ENCODE peak calls at places on chromosomes 6 and 20, in six cellular contexts. One of them, this sample, is unnamed.

GRCh38 chr20:48115511-48115910 is 330.2 kb upstream of the SULF2 start:
- DNase-seq in PC-3: no peak
- DNase-seq in fibroblast of lung: peak
- DNase-seq in fibroblast of villous mesenchyme: no peak
- DNase-seq in SJSA1: no peak
- DNase-seq in left lung: no peak
- DNase-seq in this sample: no peak

GRCh38 chr20:38748863-38749153 is 548 bp downstream of the ACTR5 start:
- DNase-seq in PC-3: peak
- DNase-seq in fibroblast of lung: no peak
- DNase-seq in fibroblast of villous mesenchyme: no peak
- DNase-seq in SJSA1: no peak
- DNase-seq in left lung: no peak
- DNase-seq in this sample: no peak

GRCh38 chr6:132960720-132961119 is 146.4 kb downstream of the RPS12 start:
- DNase-seq in PC-3: peak
- DNase-seq in fibroblast of lung: peak
- DNase-seq in fibroblast of villous mesenchyme: no peak
- DNase-seq in SJSA1: no peak
- DNase-seq in left lung: no peak
- DNase-seq in this sample: no peak

GRCh38 chr6:148401581-148401980 is 58.9 kb downstream of the SASH1 start:
- DNase-seq in PC-3: no peak
- DNase-seq in fibroblast of lung: no peak
- DNase-seq in fibroblast of villous mesenchyme: peak
- DNase-seq in SJSA1: no peak
- DNase-seq in left lung: no peak
- DNase-seq in this sample: no peak

GRCh38 chr6:18263561-18264337 is 581 bp downstream of the DEK start:
- DNase-seq in PC-3: peak
- DNase-seq in fibroblast of lung: peak
- DNase-seq in fibroblast of villous mesenchyme: peak
- DNase-seq in SJSA1: peak
- DNase-seq in left lung: peak
- DNase-seq in this sample: no peak

GRCh38 chr20:61948586-61949362 is 116.9 kb downstream of the TAF4 start:
- DNase-seq in PC-3: no peak
- DNase-seq in fibroblast of lung: no peak
- DNase-seq in fibroblast of villous mesenchyme: no peak
- DNase-seq in SJSA1: no peak
- DNase-seq in left lung: peak
- DNase-seq in this sample: peak

GRCh38 chr6:121522265-121522664 is 86.8 kb downstream of the GJA1 start:
- DNase-seq in PC-3: peak
- DNase-seq in fibroblast of lung: peak
- DNase-seq in fibroblast of villous mesenchyme: peak
- DNase-seq in SJSA1: peak
- DNase-seq in left lung: no peak
- DNase-seq in this sample: no peak

GRCh38 chr20:44279228-44279627 is 31.8 kb downstream of the FITM2 start:
- DNase-seq in PC-3: peak
- DNase-seq in fibroblast of lung: peak
- DNase-seq in fibroblast of villous mesenchyme: peak
- DNase-seq in SJSA1: peak
- DNase-seq in left lung: no peak
- DNase-seq in this sample: no peak

DNA sequence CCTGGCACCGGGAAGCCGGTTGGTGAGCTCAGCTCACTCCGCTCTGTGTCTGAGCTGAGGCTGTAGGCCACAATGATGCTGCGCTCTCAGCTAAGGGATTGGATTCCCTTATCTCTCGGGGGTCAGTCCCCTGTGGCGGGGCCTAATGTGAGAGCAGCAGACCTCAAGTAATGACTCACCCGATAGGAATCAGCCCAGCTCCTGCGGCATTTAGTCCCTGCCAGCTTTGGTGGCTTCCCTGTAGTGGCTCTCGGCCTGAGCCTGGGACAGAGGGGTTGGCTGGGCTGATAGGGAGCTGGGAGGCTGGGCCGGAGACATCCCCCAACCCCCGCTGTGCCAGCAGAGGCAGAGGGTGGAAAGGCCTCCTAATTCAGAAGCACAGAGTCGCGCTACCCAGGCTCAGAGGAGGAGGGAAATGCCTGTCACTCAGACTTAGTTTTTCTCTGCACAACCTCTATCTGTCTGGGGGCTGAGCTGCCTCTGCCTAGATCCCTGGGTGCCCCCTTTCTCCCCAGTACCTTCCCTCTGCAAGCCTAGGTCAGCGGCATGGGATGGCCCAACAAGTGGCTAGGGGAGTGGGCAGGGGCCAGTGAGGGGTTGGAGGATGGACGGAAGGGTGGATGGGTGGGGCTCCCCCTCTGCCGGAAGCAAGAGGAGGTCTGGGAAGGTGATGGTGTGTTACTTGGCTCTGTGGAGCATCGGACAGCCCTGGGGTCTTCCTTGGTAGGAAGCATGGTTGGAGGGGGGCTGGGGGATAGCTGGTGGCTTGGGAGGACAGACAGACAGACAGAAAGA is 92.2 kb downstream of the CDH22 start:
- DNase-seq in PC-3: peak
- DNase-seq in fibroblast of lung: peak
- DNase-seq in fibroblast of villous mesenchyme: peak
- DNase-seq in SJSA1: peak
- DNase-seq in left lung: no peak
- DNase-seq in this sample: peak
- H3K4me3 ChIP-seq in PC-3: no peak
- H3K4me3 ChIP-seq in fibroblast of lung: no peak
- H3K4me3 ChIP-seq in fibroblast of villous mesenchyme: no peak
- H3K4me3 ChIP-seq in SJSA1: no peak
- H3K4me3 ChIP-seq in left lung: no peak
- H3K4me3 ChIP-seq in this sample: no peak

GRCh38 chr6:41642090-41642959 is 4.1 kb downstream of the MDFI start:
- DNase-seq in PC-3: no peak
- DNase-seq in fibroblast of lung: no peak
- DNase-seq in fibroblast of villous mesenchyme: no peak
- DNase-seq in SJSA1: no peak
- DNase-seq in left lung: no peak
- DNase-seq in this sample: peak
- H3K4me3 ChIP-seq in PC-3: no peak
- H3K4me3 ChIP-seq in fibroblast of lung: no peak
- H3K4me3 ChIP-seq in fibroblast of villous mesenchyme: no peak
- H3K4me3 ChIP-seq in SJSA1: no peak
- H3K4me3 ChIP-seq in left lung: no peak
- H3K4me3 ChIP-seq in this sample: no peak

GRCh38 chr6:122789078-122789861 is at the start of gene SMPDL3A:
- DNase-seq in PC-3: peak
- DNase-seq in fibroblast of lung: peak
- DNase-seq in fibroblast of villous mesenchyme: peak
- DNase-seq in SJSA1: peak
- DNase-seq in left lung: peak
- DNase-seq in this sample: peak
- H3K4me3 ChIP-seq in PC-3: peak
- H3K4me3 ChIP-seq in fibroblast of lung: peak
- H3K4me3 ChIP-seq in fibroblast of villous mesenchyme: peak
- H3K4me3 ChIP-seq in SJSA1: peak
- H3K4me3 ChIP-seq in left lung: peak
- H3K4me3 ChIP-seq in this sample: peak

DNA sequence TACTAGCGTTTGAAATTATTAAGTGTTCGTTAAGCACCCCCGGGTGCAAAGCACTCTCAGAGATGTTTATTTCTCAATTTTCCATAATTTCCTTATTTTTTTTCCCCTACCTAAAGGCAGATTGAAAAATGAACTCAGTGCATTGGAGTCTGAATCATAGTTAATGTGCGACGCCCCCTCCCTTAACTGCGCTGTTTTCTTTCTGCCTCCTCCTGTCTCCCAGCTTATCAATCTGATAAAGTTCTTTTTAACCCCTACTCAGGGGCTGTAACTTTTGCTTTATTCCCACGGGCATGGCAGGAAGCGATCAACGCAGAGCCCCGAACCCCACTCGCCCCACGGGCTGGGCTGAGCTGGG is 58.2 kb downstream of the ZNF831 start:
- DNase-seq in PC-3: no peak
- DNase-seq in fibroblast of lung: no peak
- DNase-seq in fibroblast of villous mesenchyme: no peak
- DNase-seq in SJSA1: no peak
- DNase-seq in left lung: no peak
- DNase-seq in this sample: no peak
- H3K4me3 ChIP-seq in PC-3: peak
- H3K4me3 ChIP-seq in fibroblast of lung: no peak
- H3K4me3 ChIP-seq in fibroblast of villous mesenchyme: peak
- H3K4me3 ChIP-seq in SJSA1: peak
- H3K4me3 ChIP-seq in left lung: peak
- H3K4me3 ChIP-seq in this sample: peak

GRCh38 chr20:46900068-46900467 is 5.4 kb downstream of the EYA2 start:
- DNase-seq in PC-3: no peak
- DNase-seq in fibroblast of lung: no peak
- DNase-seq in fibroblast of villous mesenchyme: no peak
- DNase-seq in SJSA1: no peak
- DNase-seq in left lung: no peak
- DNase-seq in this sample: no peak
- H3K4me3 ChIP-seq in PC-3: no peak
- H3K4me3 ChIP-seq in fibroblast of lung: no peak
- H3K4me3 ChIP-seq in fibroblast of villous mesenchyme: no peak
- H3K4me3 ChIP-seq in SJSA1: no peak
- H3K4me3 ChIP-seq in left lung: no peak
- H3K4me3 ChIP-seq in this sample: no peak

DNA sequence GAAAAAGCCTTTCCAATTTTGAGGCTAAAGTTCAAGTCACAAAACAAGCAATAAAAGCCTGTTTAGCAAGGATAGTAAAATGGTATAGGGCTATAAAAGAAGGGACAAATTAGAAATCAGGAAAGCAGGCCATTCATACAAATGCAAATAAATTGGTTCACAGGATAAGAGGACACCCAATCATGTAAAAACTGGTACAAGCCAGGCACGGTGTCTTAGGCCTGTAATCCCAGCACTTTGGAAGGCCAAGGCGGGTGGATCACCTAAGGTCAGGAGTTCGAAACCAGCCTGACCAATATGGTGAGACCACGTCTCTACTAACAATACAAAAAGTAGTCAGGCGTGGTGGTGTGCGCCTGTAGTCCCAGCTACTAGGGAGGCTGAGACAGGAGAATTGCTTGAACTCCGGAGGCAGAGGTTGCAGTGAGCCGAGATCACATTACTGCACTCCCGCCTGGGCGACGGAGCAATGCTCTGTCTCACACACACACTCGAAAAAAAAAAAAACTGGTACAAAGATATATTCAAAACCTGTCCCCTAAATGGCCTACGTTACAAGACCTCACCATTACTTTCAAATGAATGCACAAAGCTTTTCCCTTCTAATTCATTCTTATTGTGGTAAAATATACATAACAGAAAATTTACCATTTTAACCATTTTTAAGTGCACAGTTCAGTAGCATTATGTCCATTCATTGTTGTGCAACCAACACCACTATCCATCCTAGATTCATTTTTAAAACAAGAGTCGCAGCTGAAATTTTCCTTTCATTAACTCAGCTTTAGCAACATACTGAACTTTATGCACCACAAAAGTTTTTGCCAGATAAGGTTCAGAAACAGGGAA is 1.1 kb upstream of the FAM135A start:
- DNase-seq in PC-3: no peak
- DNase-seq in fibroblast of lung: no peak
- DNase-seq in fibroblast of villous mesenchyme: no peak
- DNase-seq in SJSA1: no peak
- DNase-seq in left lung: no peak
- DNase-seq in this sample: no peak
- H3K4me3 ChIP-seq in PC-3: peak
- H3K4me3 ChIP-seq in fibroblast of lung: peak
- H3K4me3 ChIP-seq in fibroblast of villous mesenchyme: peak
- H3K4me3 ChIP-seq in SJSA1: peak
- H3K4me3 ChIP-seq in left lung: peak
- H3K4me3 ChIP-seq in this sample: peak

DNA sequence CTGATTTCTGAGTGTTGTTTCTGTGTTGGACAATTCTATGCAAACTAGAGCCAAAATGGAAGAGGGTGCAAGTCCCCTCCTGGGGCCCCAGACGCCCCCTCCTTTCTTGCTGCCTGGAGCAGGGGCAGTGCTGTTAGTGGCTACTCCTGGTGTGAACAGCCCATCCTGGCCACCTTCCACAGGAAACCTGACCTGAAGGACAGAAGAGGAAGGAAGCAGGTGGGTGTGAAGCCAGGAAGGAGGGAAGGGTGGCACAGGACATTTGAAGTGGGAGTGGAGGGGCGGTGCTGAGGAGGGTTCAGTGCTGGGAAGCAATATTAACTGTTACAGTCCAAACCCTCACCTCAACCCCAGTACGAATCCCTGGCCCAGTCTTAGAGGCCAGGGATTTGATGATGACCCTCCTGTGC is 725 bp downstream of the PRICKLE4 start:
- DNase-seq in PC-3: peak
- DNase-seq in fibroblast of lung: no peak
- DNase-seq in fibroblast of villous mesenchyme: no peak
- DNase-seq in SJSA1: no peak
- DNase-seq in left lung: no peak
- DNase-seq in this sample: no peak
- H3K4me3 ChIP-seq in PC-3: peak
- H3K4me3 ChIP-seq in fibroblast of lung: peak
- H3K4me3 ChIP-seq in fibroblast of villous mesenchyme: peak
- H3K4me3 ChIP-seq in SJSA1: no peak
- H3K4me3 ChIP-seq in left lung: peak
- H3K4me3 ChIP-seq in this sample: no peak

DNA sequence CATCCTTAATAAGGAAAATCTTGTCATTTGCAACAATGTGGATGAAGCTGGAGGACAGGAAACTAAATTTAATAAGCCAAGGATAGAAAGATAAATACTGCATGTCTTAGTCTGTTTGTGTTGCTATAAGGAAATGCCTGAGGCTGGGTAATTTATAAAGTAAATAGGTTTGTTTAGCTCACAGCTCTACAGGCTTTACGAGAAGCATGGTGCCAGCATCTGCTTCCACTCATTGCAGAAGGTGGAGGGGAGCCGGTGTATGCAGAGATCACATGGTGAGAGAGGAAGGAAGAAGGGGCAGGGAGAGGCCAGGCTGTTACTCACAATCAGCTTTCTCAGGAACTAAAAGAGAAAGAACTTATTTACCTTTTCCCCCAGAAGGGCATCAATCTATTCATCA is 118.9 kb upstream of the SMLR1 start:
- DNase-seq in PC-3: peak
- DNase-seq in fibroblast of lung: no peak
- DNase-seq in fibroblast of villous mesenchyme: peak
- DNase-seq in SJSA1: peak
- DNase-seq in left lung: no peak
- DNase-seq in this sample: no peak
- H3K4me3 ChIP-seq in PC-3: no peak
- H3K4me3 ChIP-seq in fibroblast of lung: no peak
- H3K4me3 ChIP-seq in fibroblast of villous mesenchyme: no peak
- H3K4me3 ChIP-seq in SJSA1: no peak
- H3K4me3 ChIP-seq in left lung: no peak
- H3K4me3 ChIP-seq in this sample: no peak

This sample was measured in aorta.